ENCODE peak calls at places on chromosomes 4 and X, in nine cellular contexts. One of them, this sample, is unnamed.

GRCh38 chr4:42995343-42995944 is 102.9 kb downstream of the GRXCR1 start:
- DNase-seq in brain microvascular endothelial cell: no peak
- DNase-seq in astrocyte of the cerebellum: peak
- DNase-seq in tibial artery: no peak
- DNase-seq in CD8-positive, alpha-beta memory T cell: no peak
- DNase-seq in K562: peak
- DNase-seq in GM06990: no peak
- DNase-seq in endothelial cell of umbilical vein: peak
- DNase-seq in MM.1S: peak
- DNase-seq in this sample: peak

GRCh38 chrX:136034622-136035021 is 49.4 kb downstream of the SLC9A6 start:
- DNase-seq in GM06990: no peak
- DNase-seq in tibial artery: no peak
- DNase-seq in endothelial cell of umbilical vein: no peak
- DNase-seq in brain microvascular endothelial cell: no peak
- DNase-seq in CD8-positive, alpha-beta memory T cell: no peak
- DNase-seq in MM.1S: no peak
- DNase-seq in astrocyte of the cerebellum: no peak
- DNase-seq in K562: no peak
- DNase-seq in this sample: no peak

GRCh38 chr4:104418313-104418712 is 76.4 kb downstream of the CXXC4 start:
- DNase-seq in CD8-positive, alpha-beta memory T cell: no peak
- DNase-seq in GM06990: no peak
- DNase-seq in endothelial cell of umbilical vein: no peak
- DNase-seq in brain microvascular endothelial cell: no peak
- DNase-seq in K562: no peak
- DNase-seq in astrocyte of the cerebellum: no peak
- DNase-seq in tibial artery: no peak
- DNase-seq in MM.1S: no peak
- DNase-seq in this sample: no peak

GRCh38 chr4:92198711-92199110 is 105.1 kb upstream of the GRID2 start:
- DNase-seq in tibial artery: no peak
- DNase-seq in endothelial cell of umbilical vein: no peak
- DNase-seq in K562: no peak
- DNase-seq in MM.1S: no peak
- DNase-seq in GM06990: no peak
- DNase-seq in astrocyte of the cerebellum: no peak
- DNase-seq in brain microvascular endothelial cell: no peak
- DNase-seq in CD8-positive, alpha-beta memory T cell: no peak
- DNase-seq in this sample: peak

GRCh38 chr4:183321516-183321915 is 710 bp downstream of the CLDN24 start:
- DNase-seq in MM.1S: no peak
- DNase-seq in CD8-positive, alpha-beta memory T cell: no peak
- DNase-seq in brain microvascular endothelial cell: no peak
- DNase-seq in astrocyte of the cerebellum: no peak
- DNase-seq in tibial artery: no peak
- DNase-seq in K562: no peak
- DNase-seq in endothelial cell of umbilical vein: no peak
- DNase-seq in GM06990: no peak
- DNase-seq in this sample: no peak

GRCh38 chr4:33302298-33302697 is 2582.1 kb downstream of the PCDH7 start:
- DNase-seq in K562: no peak
- DNase-seq in tibial artery: no peak
- DNase-seq in CD8-positive, alpha-beta memory T cell: no peak
- DNase-seq in brain microvascular endothelial cell: no peak
- DNase-seq in GM06990: no peak
- DNase-seq in endothelial cell of umbilical vein: no peak
- DNase-seq in MM.1S: no peak
- DNase-seq in astrocyte of the cerebellum: peak
- DNase-seq in this sample: no peak

GRCh38 chrX:38891641-38892413 is 90.6 kb downstream of the MID1IP1 start:
- DNase-seq in endothelial cell of umbilical vein: no peak
- DNase-seq in astrocyte of the cerebellum: no peak
- DNase-seq in MM.1S: no peak
- DNase-seq in tibial artery: no peak
- DNase-seq in brain microvascular endothelial cell: no peak
- DNase-seq in K562: no peak
- DNase-seq in CD8-positive, alpha-beta memory T cell: no peak
- DNase-seq in GM06990: peak
- DNase-seq in this sample: peak

GRCh38 chr4:5138389-5138788 is 87.1 kb downstream of the STK32B start:
- DNase-seq in endothelial cell of umbilical vein: no peak
- DNase-seq in CD8-positive, alpha-beta memory T cell: no peak
- DNase-seq in astrocyte of the cerebellum: no peak
- DNase-seq in MM.1S: no peak
- DNase-seq in GM06990: no peak
- DNase-seq in tibial artery: no peak
- DNase-seq in brain microvascular endothelial cell: no peak
- DNase-seq in K562: no peak
- DNase-seq in this sample: no peak

GRCh38 chr4:110678517-110678916 is 55.6 kb upstream of the PITX2 start:
- DNase-seq in endothelial cell of umbilical vein: no peak
- DNase-seq in astrocyte of the cerebellum: no peak
- DNase-seq in brain microvascular endothelial cell: no peak
- DNase-seq in CD8-positive, alpha-beta memory T cell: no peak
- DNase-seq in tibial artery: no peak
- DNase-seq in K562: no peak
- DNase-seq in GM06990: no peak
- DNase-seq in MM.1S: no peak
- DNase-seq in this sample: no peak

GRCh38 chrX:109774706-109775105 is 41.6 kb upstream of the ACSL4 start:
- DNase-seq in tibial artery: no peak
- DNase-seq in endothelial cell of umbilical vein: no peak
- DNase-seq in brain microvascular endothelial cell: peak
- DNase-seq in astrocyte of the cerebellum: no peak
- DNase-seq in MM.1S: no peak
- DNase-seq in GM06990: peak
- DNase-seq in CD8-positive, alpha-beta memory T cell: no peak
- DNase-seq in K562: peak
- DNase-seq in this sample: peak

GRCh38 chr4:122976111-122976510 is 53.7 kb upstream of the NUDT6 start:
- DNase-seq in CD8-positive, alpha-beta memory T cell: no peak
- DNase-seq in MM.1S: no peak
- DNase-seq in brain microvascular endothelial cell: no peak
- DNase-seq in GM06990: no peak
- DNase-seq in K562: no peak
- DNase-seq in astrocyte of the cerebellum: no peak
- DNase-seq in endothelial cell of umbilical vein: no peak
- DNase-seq in tibial artery: no peak
- DNase-seq in this sample: no peak

GRCh38 chrX:50747471-50747900 is 66.5 kb downstream of the SHROOM4 start:
- DNase-seq in endothelial cell of umbilical vein: peak
- DNase-seq in tibial artery: no peak
- DNase-seq in MM.1S: no peak
- DNase-seq in GM06990: no peak
- DNase-seq in brain microvascular endothelial cell: no peak
- DNase-seq in K562: peak
- DNase-seq in CD8-positive, alpha-beta memory T cell: no peak
- DNase-seq in astrocyte of the cerebellum: no peak
- DNase-seq in this sample: no peak

GRCh38 chr4:128958194-128958593 is 135.1 kb downstream of the SCLT1 start:
- DNase-seq in CD8-positive, alpha-beta memory T cell: no peak
- DNase-seq in GM06990: no peak
- DNase-seq in K562: no peak
- DNase-seq in astrocyte of the cerebellum: no peak
- DNase-seq in brain microvascular endothelial cell: no peak
- DNase-seq in MM.1S: no peak
- DNase-seq in tibial artery: no peak
- DNase-seq in endothelial cell of umbilical vein: no peak
- DNase-seq in this sample: no peak
- H3K4me3 ChIP-seq in CD8-positive, alpha-beta memory T cell: no peak
- H3K4me3 ChIP-seq in GM06990: no peak
- H3K4me3 ChIP-seq in K562: no peak
- H3K4me3 ChIP-seq in astrocyte of the cerebellum: no peak
- H3K4me3 ChIP-seq in brain microvascular endothelial cell: no peak
- H3K4me3 ChIP-seq in MM.1S: no peak
- H3K4me3 ChIP-seq in tibial artery: no peak
- H3K4me3 ChIP-seq in endothelial cell of umbilical vein: no peak
- H3K4me3 ChIP-seq in this sample: no peak

DNA sequence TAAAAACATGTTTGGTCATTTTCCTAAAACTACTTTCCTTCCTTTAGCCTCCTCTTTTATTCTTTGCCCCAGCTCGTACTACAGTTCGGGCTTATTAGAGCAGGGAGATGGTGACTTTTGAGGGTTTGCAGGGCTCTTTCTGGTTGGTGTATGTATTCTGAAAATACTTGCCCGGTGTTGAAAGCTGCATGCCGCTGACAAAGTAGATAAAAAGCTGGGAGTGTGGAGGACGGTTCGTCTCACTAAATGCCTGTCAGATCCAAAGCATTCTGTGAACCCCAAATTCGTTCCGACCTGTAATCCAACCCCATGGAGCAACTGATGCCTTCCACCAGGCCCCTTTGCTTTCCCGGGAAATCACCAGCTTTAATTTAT is 19.2 kb downstream of the TRIM2 start:
- DNase-seq in brain microvascular endothelial cell: no peak
- DNase-seq in K562: no peak
- DNase-seq in GM06990: no peak
- DNase-seq in CD8-positive, alpha-beta memory T cell: no peak
- DNase-seq in MM.1S: no peak
- DNase-seq in tibial artery: no peak
- DNase-seq in endothelial cell of umbilical vein: no peak
- DNase-seq in astrocyte of the cerebellum: no peak
- DNase-seq in this sample: no peak
- H3K4me3 ChIP-seq in brain microvascular endothelial cell: peak
- H3K4me3 ChIP-seq in K562: no peak
- H3K4me3 ChIP-seq in GM06990: peak
- H3K4me3 ChIP-seq in CD8-positive, alpha-beta memory T cell: peak
- H3K4me3 ChIP-seq in MM.1S: peak
- H3K4me3 ChIP-seq in tibial artery: peak
- H3K4me3 ChIP-seq in endothelial cell of umbilical vein: peak
- H3K4me3 ChIP-seq in astrocyte of the cerebellum: peak
- H3K4me3 ChIP-seq in this sample: peak

DNA sequence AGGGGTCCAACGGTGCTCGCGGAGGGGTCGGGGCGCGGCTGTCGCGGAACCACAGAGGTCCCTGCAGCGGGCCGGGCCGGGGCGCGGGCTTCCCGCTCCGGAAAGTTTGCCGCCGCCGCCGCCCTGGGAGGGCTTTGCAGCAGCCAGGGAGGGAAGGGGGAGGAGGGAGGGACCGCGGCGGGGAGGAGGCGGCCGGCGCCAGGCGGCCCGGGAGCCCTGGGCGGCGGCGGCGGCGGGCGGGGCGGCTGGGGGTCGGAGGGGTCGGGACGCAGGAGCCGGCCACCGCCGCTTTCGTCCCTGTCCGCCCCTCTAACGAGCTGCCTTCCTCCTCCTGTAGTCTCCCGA is 375 bp downstream of the FGFR3 start:
- DNase-seq in CD8-positive, alpha-beta memory T cell: no peak
- DNase-seq in astrocyte of the cerebellum: no peak
- DNase-seq in MM.1S: peak
- DNase-seq in endothelial cell of umbilical vein: no peak
- DNase-seq in GM06990: no peak
- DNase-seq in tibial artery: no peak
- DNase-seq in K562: peak
- DNase-seq in brain microvascular endothelial cell: no peak
- DNase-seq in this sample: no peak
- H3K4me3 ChIP-seq in CD8-positive, alpha-beta memory T cell: no peak
- H3K4me3 ChIP-seq in astrocyte of the cerebellum: peak
- H3K4me3 ChIP-seq in MM.1S: peak
- H3K4me3 ChIP-seq in endothelial cell of umbilical vein: peak
- H3K4me3 ChIP-seq in GM06990: peak
- H3K4me3 ChIP-seq in tibial artery: peak
- H3K4me3 ChIP-seq in K562: peak
- H3K4me3 ChIP-seq in brain microvascular endothelial cell: peak
- H3K4me3 ChIP-seq in this sample: peak

DNA sequence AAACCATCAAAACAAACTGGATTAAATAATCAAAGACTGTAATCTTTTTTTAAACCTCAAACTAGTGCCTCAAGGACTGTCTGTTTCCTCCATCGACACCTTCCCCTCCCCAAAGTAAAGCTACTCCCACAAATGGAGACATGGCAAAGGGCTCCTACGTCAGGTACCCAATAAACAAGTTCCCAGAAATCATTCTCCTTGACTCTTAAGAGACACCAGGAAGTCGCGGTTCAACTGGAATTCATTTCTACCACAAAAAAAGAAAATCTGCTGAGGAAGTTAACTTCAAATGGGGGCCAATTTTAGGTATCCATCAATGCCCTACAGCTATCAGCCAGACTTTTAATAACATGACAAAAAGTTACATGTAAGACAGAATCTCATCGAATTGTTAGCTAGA is 2.5 kb downstream of the RPS4X start:
- DNase-seq in endothelial cell of umbilical vein: no peak
- DNase-seq in GM06990: no peak
- DNase-seq in brain microvascular endothelial cell: no peak
- DNase-seq in astrocyte of the cerebellum: no peak
- DNase-seq in K562: no peak
- DNase-seq in tibial artery: no peak
- DNase-seq in CD8-positive, alpha-beta memory T cell: peak
- DNase-seq in MM.1S: no peak
- DNase-seq in this sample: no peak
- H3K4me3 ChIP-seq in endothelial cell of umbilical vein: peak
- H3K4me3 ChIP-seq in GM06990: peak
- H3K4me3 ChIP-seq in brain microvascular endothelial cell: peak
- H3K4me3 ChIP-seq in astrocyte of the cerebellum: peak
- H3K4me3 ChIP-seq in K562: peak
- H3K4me3 ChIP-seq in tibial artery: no peak
- H3K4me3 ChIP-seq in CD8-positive, alpha-beta memory T cell: no peak
- H3K4me3 ChIP-seq in MM.1S: peak
- H3K4me3 ChIP-seq in this sample: no peak

GRCh38 chrX:141468940-141469339 is 115.6 kb downstream of the SPANXA1 start:
- DNase-seq in GM06990: no peak
- DNase-seq in tibial artery: no peak
- DNase-seq in CD8-positive, alpha-beta memory T cell: no peak
- DNase-seq in brain microvascular endothelial cell: no peak
- DNase-seq in MM.1S: no peak
- DNase-seq in endothelial cell of umbilical vein: peak
- DNase-seq in astrocyte of the cerebellum: peak
- DNase-seq in K562: no peak
- DNase-seq in this sample: no peak

GRCh38 chrX:141467442-141467841 is 117.1 kb downstream of the SPANXA1 start:
- DNase-seq in tibial artery: no peak
- DNase-seq in MM.1S: no peak
- DNase-seq in GM06990: no peak
- DNase-seq in K562: no peak
- DNase-seq in astrocyte of the cerebellum: no peak
- DNase-seq in endothelial cell of umbilical vein: peak
- DNase-seq in brain microvascular endothelial cell: no peak
- DNase-seq in CD8-positive, alpha-beta memory T cell: no peak
- DNase-seq in this sample: no peak

DNA sequence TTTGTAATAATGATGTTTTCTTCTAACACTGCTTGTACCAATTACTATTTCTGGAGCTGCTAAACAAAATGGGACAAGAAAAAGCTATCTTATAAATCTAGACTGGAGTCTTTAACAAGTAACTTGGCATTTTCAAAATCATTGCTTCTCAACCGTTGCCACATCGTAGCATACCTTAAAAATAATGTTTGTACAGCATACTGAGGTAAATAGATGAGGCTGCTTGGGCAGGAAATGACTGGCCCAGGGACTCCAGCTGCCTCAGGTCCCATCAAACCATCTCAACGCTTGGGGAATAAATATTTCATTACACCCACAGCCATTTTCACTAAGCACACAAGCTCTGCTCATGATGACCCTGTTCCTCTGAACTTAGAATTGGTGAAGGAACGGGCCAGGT is 115.1 kb downstream of the SPANXA1 start:
- DNase-seq in endothelial cell of umbilical vein: no peak
- DNase-seq in brain microvascular endothelial cell: no peak
- DNase-seq in CD8-positive, alpha-beta memory T cell: no peak
- DNase-seq in MM.1S: no peak
- DNase-seq in tibial artery: no peak
- DNase-seq in K562: no peak
- DNase-seq in GM06990: no peak
- DNase-seq in astrocyte of the cerebellum: no peak
- DNase-seq in this sample: no peak
- H3K4me3 ChIP-seq in endothelial cell of umbilical vein: no peak
- H3K4me3 ChIP-seq in brain microvascular endothelial cell: no peak
- H3K4me3 ChIP-seq in CD8-positive, alpha-beta memory T cell: no peak
- H3K4me3 ChIP-seq in MM.1S: no peak
- H3K4me3 ChIP-seq in tibial artery: no peak
- H3K4me3 ChIP-seq in K562: no peak
- H3K4me3 ChIP-seq in GM06990: no peak
- H3K4me3 ChIP-seq in astrocyte of the cerebellum: no peak
- H3K4me3 ChIP-seq in this sample: no peak

GRCh38 chr4:54099287-54099958 is 540 bp upstream of the GSX2 start:
- DNase-seq in K562: no peak
- DNase-seq in astrocyte of the cerebellum: peak
- DNase-seq in MM.1S: no peak
- DNase-seq in endothelial cell of umbilical vein: no peak
- DNase-seq in CD8-positive, alpha-beta memory T cell: no peak
- DNase-seq in tibial artery: no peak
- DNase-seq in brain microvascular endothelial cell: no peak
- DNase-seq in GM06990: no peak
- DNase-seq in this sample: no peak
- H3K4me3 ChIP-seq in K562: no peak
- H3K4me3 ChIP-seq in astrocyte of the cerebellum: peak
- H3K4me3 ChIP-seq in MM.1S: peak
- H3K4me3 ChIP-seq in endothelial cell of umbilical vein: no peak
- H3K4me3 ChIP-seq in CD8-positive, alpha-beta memory T cell: peak
- H3K4me3 ChIP-seq in tibial artery: peak
- H3K4me3 ChIP-seq in brain microvascular endothelial cell: no peak
- H3K4me3 ChIP-seq in GM06990: no peak
- H3K4me3 ChIP-seq in this sample: peak